ENCODE peak calls at places on chromosomes 5 and 9, in nine cellular contexts. One of them, this sample, is unnamed.

GRCh38 chr5:139788294-139788875 is 7.2 kb upstream of the PSD2 start:
- DNase-seq in heart left ventricle: peak; percentile 38
- DNase-seq in thoracic aorta: no peak
- DNase-seq in astrocyte of the spinal cord: no peak
- DNase-seq in right atrium auricular region: no peak
- DNase-seq in MCF 10A: no peak
- DNase-seq in lower leg skin: no peak
- DNase-seq in endothelial cell: no peak
- DNase-seq in CD8-positive, alpha-beta T cell: no peak
- DNase-seq in this sample: no peak

GRCh38 chr5:133948721-133949120 is 19.7 kb downstream of the C5orf15 start:
- DNase-seq in heart left ventricle: no peak
- DNase-seq in thoracic aorta: no peak
- DNase-seq in astrocyte of the spinal cord: no peak
- DNase-seq in right atrium auricular region: no peak
- DNase-seq in MCF 10A: no peak
- DNase-seq in lower leg skin: no peak
- DNase-seq in endothelial cell: no peak
- DNase-seq in CD8-positive, alpha-beta T cell: no peak
- DNase-seq in this sample: no peak

GRCh38 chr5:95399034-95399433 is 7.9 kb downstream of the FAM81B start:
- DNase-seq in heart left ventricle: no peak
- DNase-seq in thoracic aorta: no peak
- DNase-seq in astrocyte of the spinal cord: no peak
- DNase-seq in right atrium auricular region: no peak
- DNase-seq in MCF 10A: no peak
- DNase-seq in lower leg skin: no peak
- DNase-seq in endothelial cell: no peak
- DNase-seq in CD8-positive, alpha-beta T cell: no peak
- DNase-seq in this sample: no peak

GRCh38 chr5:139488269-139488668 is 5.7 kb upstream of the STING1 start:
- DNase-seq in heart left ventricle: peak; percentile 74
- DNase-seq in thoracic aorta: no peak
- DNase-seq in astrocyte of the spinal cord: no peak
- DNase-seq in right atrium auricular region: no peak
- DNase-seq in MCF 10A: no peak
- DNase-seq in lower leg skin: peak; percentile 47
- DNase-seq in endothelial cell: no peak
- DNase-seq in CD8-positive, alpha-beta T cell: no peak
- DNase-seq in this sample: no peak

GRCh38 chr9:77885104-77885672 is 146.4 kb downstream of the GNAQ start:
- DNase-seq in heart left ventricle: no peak
- DNase-seq in thoracic aorta: no peak
- DNase-seq in astrocyte of the spinal cord: peak; percentile 20
- DNase-seq in right atrium auricular region: no peak
- DNase-seq in MCF 10A: no peak
- DNase-seq in lower leg skin: no peak
- DNase-seq in endothelial cell: no peak
- DNase-seq in CD8-positive, alpha-beta T cell: no peak
- DNase-seq in this sample: no peak

GRCh38 chr5:134227259-134227658 is 1.4 kb upstream of the PPP2CA start:
- DNase-seq in heart left ventricle: peak; percentile 49
- DNase-seq in thoracic aorta: no peak
- DNase-seq in astrocyte of the spinal cord: no peak
- DNase-seq in right atrium auricular region: no peak
- DNase-seq in MCF 10A: peak; percentile 12
- DNase-seq in lower leg skin: peak; percentile 46
- DNase-seq in endothelial cell: no peak
- DNase-seq in CD8-positive, alpha-beta T cell: no peak
- DNase-seq in this sample: peak; percentile 18

GRCh38 chr5:171842006-171842776 is 56.6 kb downstream of the SMIM23 start:
- DNase-seq in heart left ventricle: no peak
- DNase-seq in thoracic aorta: no peak
- DNase-seq in astrocyte of the spinal cord: no peak
- DNase-seq in right atrium auricular region: no peak
- DNase-seq in MCF 10A: no peak
- DNase-seq in lower leg skin: no peak
- DNase-seq in endothelial cell: no peak
- DNase-seq in CD8-positive, alpha-beta T cell: no peak
- DNase-seq in this sample: no peak

GRCh38 chr5:58407042-58407709 is 52.7 kb downstream of the PLK2 start:
- DNase-seq in heart left ventricle: no peak
- DNase-seq in thoracic aorta: no peak
- DNase-seq in astrocyte of the spinal cord: peak; percentile 72
- DNase-seq in right atrium auricular region: no peak
- DNase-seq in MCF 10A: peak; percentile 57
- DNase-seq in lower leg skin: no peak
- DNase-seq in endothelial cell: no peak
- DNase-seq in CD8-positive, alpha-beta T cell: no peak
- DNase-seq in this sample: peak; percentile 25

GRCh38 chr5:62460578-62460983 is 48.0 kb downstream of the IPO11 start:
- DNase-seq in heart left ventricle: no peak
- DNase-seq in thoracic aorta: no peak
- DNase-seq in astrocyte of the spinal cord: peak; percentile 66
- DNase-seq in right atrium auricular region: no peak
- DNase-seq in MCF 10A: peak; percentile 45
- DNase-seq in lower leg skin: no peak
- DNase-seq in endothelial cell: no peak
- DNase-seq in CD8-positive, alpha-beta T cell: no peak
- DNase-seq in this sample: peak; percentile 73

GRCh38 chr5:34914671-34915138 is 599 bp downstream of the RAD1 start:
- DNase-seq in heart left ventricle: peak; percentile 50
- DNase-seq in thoracic aorta: no peak
- DNase-seq in astrocyte of the spinal cord: no peak
- DNase-seq in right atrium auricular region: no peak
- DNase-seq in MCF 10A: no peak
- DNase-seq in lower leg skin: peak; percentile 26
- DNase-seq in endothelial cell: peak; percentile 11
- DNase-seq in CD8-positive, alpha-beta T cell: no peak
- DNase-seq in this sample: peak; percentile 31

DNA sequence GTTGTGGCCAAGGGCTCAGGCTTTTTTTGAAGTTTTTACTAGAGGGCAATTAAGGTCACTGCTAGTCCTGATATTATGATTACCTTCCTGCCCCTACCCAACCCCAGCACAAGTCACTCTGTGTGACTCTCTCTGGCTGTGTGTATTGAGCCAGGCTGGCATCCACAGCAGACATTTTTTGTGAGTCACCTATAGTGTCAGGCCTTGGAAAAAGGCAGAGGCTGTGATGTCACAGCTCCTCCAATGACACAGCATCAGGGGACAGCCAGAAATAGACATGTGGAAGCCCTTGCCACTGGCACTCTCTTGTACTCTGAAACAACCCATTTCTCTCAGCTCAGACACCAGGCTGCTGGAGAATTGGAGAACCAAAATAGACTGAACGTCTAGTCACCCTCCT is 145.4 kb downstream of the NMUR2 start:
- DNase-seq in heart left ventricle: peak; percentile 54
- DNase-seq in thoracic aorta: peak; percentile 4
- DNase-seq in astrocyte of the spinal cord: no peak
- DNase-seq in right atrium auricular region: no peak
- DNase-seq in MCF 10A: no peak
- DNase-seq in lower leg skin: no peak
- DNase-seq in endothelial cell: no peak
- DNase-seq in CD8-positive, alpha-beta T cell: no peak
- DNase-seq in this sample: no peak
- TF ChIP-seq CTCF in heart left ventricle: no peak
- TF ChIP-seq CTCF in thoracic aorta: no peak
- TF ChIP-seq CTCF in astrocyte of the spinal cord: no peak
- TF ChIP-seq CTCF in right atrium auricular region: no peak
- TF ChIP-seq CTCF in MCF 10A: no peak
- TF ChIP-seq CTCF in lower leg skin: no peak
- TF ChIP-seq CTCF in endothelial cell: no peak
- TF ChIP-seq CTCF in CD8-positive, alpha-beta T cell: no peak
- TF ChIP-seq CTCF in this sample: no peak

GRCh38 chr9:98207606-98208005 is 15.2 kb upstream of the CORO2A start:
- DNase-seq in heart left ventricle: no peak
- DNase-seq in thoracic aorta: no peak
- DNase-seq in astrocyte of the spinal cord: no peak
- DNase-seq in right atrium auricular region: no peak
- DNase-seq in MCF 10A: no peak
- DNase-seq in lower leg skin: no peak
- DNase-seq in endothelial cell: no peak
- DNase-seq in CD8-positive, alpha-beta T cell: no peak
- DNase-seq in this sample: no peak
- TF ChIP-seq CTCF in heart left ventricle: no peak
- TF ChIP-seq CTCF in thoracic aorta: no peak
- TF ChIP-seq CTCF in astrocyte of the spinal cord: no peak
- TF ChIP-seq CTCF in right atrium auricular region: no peak
- TF ChIP-seq CTCF in MCF 10A: no peak
- TF ChIP-seq CTCF in lower leg skin: no peak
- TF ChIP-seq CTCF in endothelial cell: no peak
- TF ChIP-seq CTCF in CD8-positive, alpha-beta T cell: no peak
- TF ChIP-seq CTCF in this sample: no peak

GRCh38 chr9:73199886-73200285 is 48.2 kb downstream of the ANXA1 start:
- DNase-seq in heart left ventricle: no peak
- DNase-seq in thoracic aorta: no peak
- DNase-seq in astrocyte of the spinal cord: no peak
- DNase-seq in right atrium auricular region: no peak
- DNase-seq in MCF 10A: peak; percentile 45
- DNase-seq in lower leg skin: no peak
- DNase-seq in endothelial cell: no peak
- DNase-seq in CD8-positive, alpha-beta T cell: no peak
- DNase-seq in this sample: peak; percentile 18
- TF ChIP-seq CTCF in heart left ventricle: no peak
- TF ChIP-seq CTCF in thoracic aorta: no peak
- TF ChIP-seq CTCF in astrocyte of the spinal cord: peak; percentile 44
- TF ChIP-seq CTCF in right atrium auricular region: no peak
- TF ChIP-seq CTCF in MCF 10A: peak; percentile 18
- TF ChIP-seq CTCF in lower leg skin: no peak
- TF ChIP-seq CTCF in endothelial cell: no peak
- TF ChIP-seq CTCF in CD8-positive, alpha-beta T cell: no peak
- TF ChIP-seq CTCF in this sample: peak; percentile 36

GRCh38 chr9:70607329-70607728 is 192.9 kb upstream of the KLF9 start:
- DNase-seq in heart left ventricle: no peak
- DNase-seq in thoracic aorta: no peak
- DNase-seq in astrocyte of the spinal cord: no peak
- DNase-seq in right atrium auricular region: no peak
- DNase-seq in MCF 10A: no peak
- DNase-seq in lower leg skin: no peak
- DNase-seq in endothelial cell: no peak
- DNase-seq in CD8-positive, alpha-beta T cell: no peak
- DNase-seq in this sample: no peak
- TF ChIP-seq CTCF in heart left ventricle: no peak
- TF ChIP-seq CTCF in thoracic aorta: no peak
- TF ChIP-seq CTCF in astrocyte of the spinal cord: no peak
- TF ChIP-seq CTCF in right atrium auricular region: no peak
- TF ChIP-seq CTCF in MCF 10A: no peak
- TF ChIP-seq CTCF in lower leg skin: no peak
- TF ChIP-seq CTCF in endothelial cell: no peak
- TF ChIP-seq CTCF in CD8-positive, alpha-beta T cell: no peak
- TF ChIP-seq CTCF in this sample: no peak

This sample was measured in cardiac fibroblast.